ENCODE peak calls at places on chromosomes 2 and 18, in four cellular contexts. N is endothelial cell, S is A549, F is NCI-H69. L is an unnamed sample.

GRCh38 chr2:161422812-161423211 is 6.7 kb downstream of the TBR1 start:
- DNase-seq in N (no peak), S (no peak), F (no peak), L (no peak)

GRCh38 chr2:145743016-145743415 is 1223.1 kb upstream of the ZEB2 start:
- DNase-seq in N (no peak), S (no peak), F (no peak), L (no peak)

GRCh38 chr18:903703-904102 is 968 bp upstream of the ADCYAP1 start:
- DNase-seq in F (peak), S (no peak), N (peak), L (no peak)

GRCh38 chr2:22486343-22486742 is 898.6 kb upstream of the KLHL29 start:
- DNase-seq in F (no peak), S (no peak), N (no peak), L (no peak)

GRCh38 chr18:8620845-8621244 is 11.6 kb downstream of the RAB12 start:
- DNase-seq in N (no peak), S (no peak), F (no peak), L (no peak)

GRCh38 chr2:40173276-40173675 is 278.6 kb downstream of the SLC8A1 start:
- DNase-seq in S (no peak), N (no peak), F (no peak), L (no peak)

GRCh38 chr2:234550511-234551107 is 53.7 kb upstream of the ARL4C start:
- DNase-seq in S (peak), N (peak), F (peak), L (peak)

GRCh38 chr2:64359892-64360657 is 93.9 kb upstream of the LGALSL start:
- DNase-seq in N (no peak), S (peak), F (no peak), L (no peak)

GRCh38 chr18:9619545-9619944 is 5.2 kb upstream of the PPP4R1 start:
- DNase-seq in N (no peak), S (no peak), F (no peak), L (no peak)

GRCh38 chr2:220046507-220046906 is 419.1 kb downstream of the SLC4A3 start:
- DNase-seq in S (no peak), N (no peak), F (no peak), L (no peak)

GRCh38 chr2:70785137-70785911 is 5.1 kb downstream of the FIGLA start:
- DNase-seq in N (peak), F (peak), S (peak), L (peak)

GRCh38 chr2:226796840-226797288 is 2.8 kb downstream of the IRS1 start:
- DNase-seq in F (no peak), S (no peak), N (peak), L (no peak)

GRCh38 chr18:901769-902168 is 2.9 kb upstream of the ADCYAP1 start:
- DNase-seq in S (no peak), F (peak), N (no peak), L (no peak)

GRCh38 chr2:77839102-77839501 is 316.9 kb upstream of the LRRTM4 start:
- DNase-seq in S (no peak), N (no peak), F (no peak), L (no peak)

GRCh38 chr2:98869868-98870267 is 66.2 kb downstream of the CRACDL start:
- DNase-seq in S (no peak), F (peak), N (no peak), L (no peak)

GRCh38 chr2:24456610-24457556 is 34.2 kb upstream of the NCOA1 start:
- DNase-seq in N (no peak), S (peak), F (no peak), L (no peak)

GRCh38 chr2:24276349-24276899 is 83.9 kb downstream of the ITSN2 start:
- DNase-seq in S (no peak), N (no peak), F (no peak), L (no peak)

GRCh38 chr2:76684762-76685161 is 837.4 kb downstream of the LRRTM4 start:
- DNase-seq in N (no peak), F (peak), S (no peak), L (no peak)

GRCh38 chr2:1676913-1677832 is 67.1 kb downstream of the PXDN start:
- DNase-seq in S (no peak), F (no peak), N (no peak), L (no peak)

GRCh38 chr2:20052229-20052871 is 922 bp upstream of the LAPTM4A start:
- DNase-seq in S (peak), N (no peak), F (peak), L (no peak)

GRCh38 chr18:61851940-61852451 is 40.8 kb downstream of the RNF152 start:
- DNase-seq in F (no peak), S (no peak), N (no peak), L (no peak)

GRCh38 chr18:52339891-52340371 is at the start of gene DCC:
- DNase-seq in N (peak), F (peak), S (peak), L (no peak)

GRCh38 chr2:100739735-100740432 is 80.1 kb upstream of the NPAS2 start:
- DNase-seq in N (no peak), F (peak), S (no peak), L (no peak)

L was measured in CD8-positive, alpha-beta memory T cell.